ENCODE peak calls at places on chromosomes 1 and 21, in four cellular contexts. U is progenitor cell of endocrine pancreas; D is activated CD8-positive, alpha-beta memory T cell treated with anti-CD3 and anti-CD28 coated beads for 1 hour; G is BJ. W is an unnamed sample.

GRCh38 chr21:42777757-42778344 is 101.5 kb downstream of the WDR4 start:
- DNase-seq in U (no peak), D (no peak), G (no peak), W (no peak)

GRCh38 chr1:18926315-18927081 is 24.1 kb upstream of the ALDH4A1 start:
- DNase-seq in U (no peak), D (peak; percentile 66), G (peak; percentile 74), W (peak; percentile 92)

GRCh38 chr1:232139444-232139843 is 490.5 kb downstream of the SIPA1L2 start:
- DNase-seq in U (no peak), D (no peak), G (no peak), W (no peak)

GRCh38 chr1:207698822-207699483 is 52.9 kb upstream of the CD46 start:
- DNase-seq in U (peak; percentile 17), D (no peak), G (no peak), W (peak; percentile 61)

GRCh38 chr1:32619701-32620485 is 30.5 kb downstream of the ZBTB8OS start:
- DNase-seq in U (no peak), D (no peak), G (no peak), W (no peak)

GRCh38 chr1:223242971-223243370 is 99.9 kb upstream of the TLR5 start:
- DNase-seq in U (no peak), D (no peak), G (no peak), W (no peak)

GRCh38 chr1:23951646-23952095 is 8.0 kb upstream of the PNRC2 start:
- DNase-seq in U (no peak), D (no peak), G (peak; percentile 86), W (no peak)

GRCh38 chr21:37579356-37579755 is 212.8 kb downstream of the DYRK1A start:
- DNase-seq in U (no peak), D (no peak), G (no peak), W (no peak)

GRCh38 chr1:85409516-85409915 is 55.4 kb downstream of the DDAH1 start:
- DNase-seq in U (no peak), D (no peak), G (no peak), W (no peak)

GRCh38 chr1:213987876-213988638 is at the start of gene PROX1:
- DNase-seq in U (peak; percentile 68), D (no peak), G (peak; percentile 35), W (peak; percentile 60)

GRCh38 chr1:9107156-9107555 is 21.7 kb downstream of the GPR157 start:
- DNase-seq in U (no peak), D (no peak), G (no peak), W (no peak)

GRCh38 chr1:113905435-113905861 is 322 bp downstream of the DCLRE1B start:
- DNase-seq in U (peak; percentile 14), D (no peak), G (no peak), W (no peak)

GRCh38 chr1:192462630-192463029 is 112.9 kb upstream of the RGS1 start:
- DNase-seq in U (no peak), D (no peak), G (no peak), W (no peak)

GRCh38 chr1:26322042-26322331 is 4.2 kb downstream of the CD52 start:
- DNase-seq in U (no peak), D (no peak), G (no peak), W (no peak)

GRCh38 chr1:175978476-175978875 is 228.6 kb downstream of the COP1 start:
- DNase-seq in U (no peak), D (no peak), G (no peak), W (no peak)

GRCh38 chr1:212315907-212316306 is 30.7 kb downstream of the PPP2R5A start:
- DNase-seq in U (no peak), D (no peak), G (no peak), W (no peak)

GRCh38 chr1:170321113-170321512 is 175.4 kb downstream of the NTMT2 start:
- DNase-seq in U (no peak), D (no peak), G (no peak), W (peak; percentile 67)

GRCh38 chr1:230747886-230748800 is 955 bp downstream of the CAPN9 start:
- DNase-seq in U (no peak), D (no peak), G (no peak), W (no peak)

GRCh38 chr21:22885079-22885478 is 1886.9 kb downstream of the NCAM2 start:
- DNase-seq in U (no peak), D (no peak), G (no peak), W (no peak)

GRCh38 chr1:182563095-182563494 is 26.0 kb downstream of the RNASEL start:
- DNase-seq in U (no peak), D (no peak), G (no peak), W (no peak)

GRCh38 chr1:8033322-8033721 is 7.2 kb upstream of the ERRFI1 start:
- DNase-seq in U (no peak), D (no peak), G (no peak), W (no peak)

GRCh38 chr1:1779691-1780597 is 1.7 kb upstream of the NADK start:
- DNase-seq in U (no peak), D (no peak), G (no peak), W (no peak)

GRCh38 chr1:41473738-41474362 is 10.6 kb downstream of the EDN2 start:
- DNase-seq in U (no peak), D (no peak), G (no peak), W (no peak)

GRCh38 chr1:57281324-57281723 is 142.5 kb downstream of the DAB1 start:
- DNase-seq in U (no peak), D (no peak), G (no peak), W (no peak)

GRCh38 chr1:167563579-167564246 is 10.2 kb upstream of the CREG1 start:
- DNase-seq in U (no peak), D (no peak), G (no peak), W (no peak)

GRCh38 chr1:115198938-115199337 is 109.6 kb upstream of the TSPAN2 start:
- DNase-seq in U (no peak), D (no peak), G (peak; percentile 62), W (peak; percentile 96)

GRCh38 chr1:48061162-48062136 is 64.3 kb upstream of the TRABD2B start:
- DNase-seq in U (peak; percentile 41), D (no peak), G (no peak), W (peak; percentile 33)

GRCh38 chr1:59278780-59279354 is 18.0 kb upstream of the FGGY start:
- DNase-seq in U (no peak), D (no peak), G (no peak), W (no peak)

GRCh38 chr1:220706480-220706879 is 16.3 kb downstream of the C1orf115 start:
- DNase-seq in U (no peak), D (no peak), G (no peak), W (no peak)

GRCh38 chr1:43861337-43861736 is 72.3 kb upstream of the ARTN start:
- DNase-seq in U (no peak), D (no peak), G (no peak), W (peak; percentile 51)

W was measured in HFF-Myc.